ENCODE peak calls at places on chromosomes 3 and 15, in seven cellular contexts. N, V, R, Y, F, M and Z are unnamed samples.
A peak's percentile ranks its signal among the peaks of the same experiment; 100 is the strongest.

GRCh38 chr3:71254658-71255057 is 328.9 kb downstream of the FOXP1 start:
- DNase-seq in N (peak; percentile 92), V (no peak), R (no peak), Y (no peak), F (no peak), M (no peak), Z (no peak)

GRCh38 chr3:151770941-151771340 is 37.2 kb downstream of the AADACL2 start:
- DNase-seq in N (peak; percentile 88), V (no peak), R (no peak), Y (no peak), F (no peak), M (no peak), Z (no peak)

GRCh38 chr3:194136519-194137313 is 768 bp downstream of the HES1 start:
- DNase-seq in N (peak; percentile 14), V (peak; percentile 22), R (peak; percentile 56), Y (no peak), F (no peak), M (peak; percentile 68), Z (no peak)

GRCh38 chr15:68430471-68431036 is 1.4 kb downstream of the ITGA11 start:
- DNase-seq in N (no peak), V (no peak), R (no peak), Y (no peak), F (no peak), M (no peak), Z (no peak)

GRCh38 chr3:38834717-38835116 is 18.7 kb upstream of the SCN10A start:
- DNase-seq in N (no peak), V (no peak), R (no peak), Y (no peak), F (no peak), M (no peak), Z (no peak)

GRCh38 chr3:56778904-56779303 is 22.8 kb downstream of the ARHGEF3 start:
- DNase-seq in N (no peak), V (no peak), R (no peak), Y (no peak), F (no peak), M (no peak), Z (no peak)

GRCh38 chr3:194212021-194212868 is 76.3 kb downstream of the HES1 start:
- DNase-seq in N (no peak), V (peak; percentile 74), R (peak; percentile 39), Y (no peak), F (no peak), M (peak; percentile 61), Z (no peak)

GRCh38 chr15:78061963-78062427 is 15.5 kb downstream of the TBC1D2B start:
- DNase-seq in N (no peak), V (no peak), R (no peak), Y (no peak), F (no peak), M (no peak), Z (no peak)

GRCh38 chr3:119322021-119322522 is 27.9 kb downstream of the ARHGAP31 start:
- DNase-seq in N (no peak), V (no peak), R (no peak), Y (no peak), F (no peak), M (no peak), Z (no peak)

GRCh38 chr15:56047354-56047753 is 53.9 kb upstream of the NEDD4 start:
- DNase-seq in N (no peak), V (no peak), R (no peak), Y (no peak), F (no peak), M (no peak), Z (no peak)

GRCh38 chr3:116444819-116445290 is 432 bp downstream of the LSAMP start:
- DNase-seq in N (no peak), V (no peak), R (peak; percentile 59), Y (no peak), F (no peak), M (peak; percentile 61), Z (no peak)

GRCh38 chr15:45802140-45802539 is 167.3 kb downstream of the SQOR start:
- DNase-seq in N (peak; percentile 51), V (no peak), R (no peak), Y (no peak), F (no peak), M (no peak), Z (no peak)

GRCh38 chr3:126083511-126083912 is 412 bp downstream of the SLC41A3 start:
- DNase-seq in N (peak; percentile 14), V (no peak), R (peak; percentile 88), Y (no peak), F (no peak), M (peak; percentile 62), Z (no peak)

GRCh38 chr3:50340404-50341329 is at the start of gene RASSF1:
- DNase-seq in N (no peak), V (no peak), R (no peak), Y (no peak), F (peak; percentile 56), M (peak; percentile 66), Z (no peak)

GRCh38 chr3:50337175-50337861 is 3.3 kb downstream of the RASSF1 start:
- DNase-seq in N (peak; percentile 98), V (peak; percentile 99), R (peak; percentile 100), Y (peak; percentile 96), F (peak; percentile 92), M (peak; percentile 99), Z (peak; percentile 97)

GRCh38 chr3:50338989-50339388 is 1.6 kb downstream of the RASSF1 start:
- DNase-seq in N (no peak), V (no peak), R (no peak), Y (no peak), F (no peak), M (no peak), Z (no peak)

GRCh38 chr3:50341537-50341936 is 901 bp upstream of the RASSF1 start:
- DNase-seq in N (no peak), V (no peak), R (no peak), Y (no peak), F (no peak), M (no peak), Z (no peak)

GRCh38 chr3:50339485-50340196 is 995 bp downstream of the RASSF1 start:
- DNase-seq in N (no peak), V (no peak), R (no peak), Y (no peak), F (no peak), M (no peak), Z (no peak)
- H3K4me3 ChIP-seq in N (no peak overlapping the region), V (no peak overlapping the region), R (no peak overlapping the region), Y (peak overlapping the region; percentile 96), F (peak overlapping the region; percentile 96), M (no peak overlapping the region), Z (peak overlapping the region; percentile 89)

DNA sequence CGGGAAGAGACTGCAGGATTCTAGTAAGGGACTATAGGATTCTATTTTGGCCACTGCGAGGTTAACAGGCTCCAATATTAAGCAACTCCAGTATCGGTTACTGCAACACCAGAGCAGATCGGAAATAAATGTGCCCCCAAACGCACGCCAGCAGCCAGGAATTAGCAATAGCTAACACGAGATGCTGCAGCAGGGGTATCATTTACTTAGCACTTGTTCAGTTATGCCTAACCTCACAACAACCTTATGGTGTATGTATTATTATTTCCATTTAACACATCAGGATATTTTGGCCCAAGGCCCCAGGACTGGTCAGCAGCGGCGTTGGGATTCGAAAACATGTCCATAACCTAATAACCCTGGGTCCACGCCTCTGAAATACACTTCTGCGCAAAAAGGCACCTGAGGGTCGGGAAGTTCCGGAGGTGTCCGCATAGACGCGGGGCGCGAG is 795 bp downstream of the PIK3CB start:
- DNase-seq in N (no peak), V (no peak), R (peak; percentile 36), Y (no peak), F (no peak), M (no peak), Z (no peak)
- TF ChIP-seq YY1 in N (no peak), V (no peak), R (no peak), Y (no peak), F (no peak), M (no peak), Z (no peak)

GRCh38 chr15:89809787-89810148 is 4.9 kb downstream of the ANPEP start:
- DNase-seq in N (no peak), V (no peak), R (no peak), Y (no peak), F (no peak), M (no peak), Z (no peak)
- H3K4me3 ChIP-seq in N (no peak overlapping the region), V (no peak overlapping the region), R (no peak overlapping the region), Y (no peak overlapping the region), F (no peak overlapping the region), M (no peak overlapping the region), Z (no peak overlapping the region)

GRCh38 chr3:114455432-114455831 is 161.6 kb downstream of the TIGIT start:
- DNase-seq in N (no peak), V (no peak), R (no peak), Y (no peak), F (no peak), M (no peak), Z (no peak)

GRCh38 chr3:114456742-114457141 is 162.9 kb downstream of the TIGIT start:
- DNase-seq in N (no peak), V (no peak), R (no peak), Y (peak; percentile 87), F (no peak), M (no peak), Z (no peak)

GRCh38 chr3:114452176-114452744 is 158.4 kb downstream of the TIGIT start:
- DNase-seq in N (no peak), V (no peak), R (no peak), Y (no peak), F (no peak), M (no peak), Z (no peak)

GRCh38 chr3:114453296-114453888 is 159.6 kb downstream of the TIGIT start:
- DNase-seq in N (no peak), V (no peak), R (no peak), Y (no peak), F (no peak), M (no peak), Z (no peak)

GRCh38 chr3:114454592-114455251 is 160.9 kb downstream of the TIGIT start:
- DNase-seq in N (no peak), V (no peak), R (peak; percentile 23), Y (no peak), F (no peak), M (no peak), Z (no peak)
- TF ChIP-seq YY1 in N (no peak), V (no peak), R (no peak), Y (peak; percentile 7), F (no peak), M (no peak), Z (no peak)

GRCh38 chr3:80285370-80285769 is 517.6 kb upstream of the ROBO1 start:
- DNase-seq in N (no peak), V (no peak), R (no peak), Y (no peak), F (no peak), M (no peak), Z (no peak)
- H3K4me3 ChIP-seq in N (no peak overlapping the region), V (no peak overlapping the region), R (no peak overlapping the region), Y (no peak overlapping the region), F (no peak overlapping the region), M (no peak overlapping the region), Z (no peak overlapping the region)